ENCODE peak calls at places on chromosomes 5 and 9, in six cellular contexts. H is uterus; J is H9; I is ovary; N is activated CD4-positive, alpha-beta T cell treated with anti-CD3 and anti-CD28 coated beads for 4 hours; V is fibroblast of gingiva. U is an unnamed sample.

GRCh38 chr5:172163346-172163745 is 24.7 kb downstream of the STK10 start:
- DNase-seq in H (no peak), J (no peak), I (no peak), N (no peak), V (peak), U (peak)

GRCh38 chr5:180084638-180085561 is 13.3 kb upstream of the RNF130 start:
- DNase-seq in H (no peak), J (peak), I (no peak), N (no peak), V (no peak), U (no peak)

GRCh38 chr9:19456996-19457693 is 48.3 kb downstream of the ACER2 start:
- DNase-seq in H (peak), J (peak), I (peak), N (peak), V (peak), U (no peak)

GRCh38 chr5:74404574-74405310 is 235.8 kb downstream of the ENC1 start:
- DNase-seq in H (no peak), J (no peak), I (no peak), N (no peak), V (no peak), U (no peak)

GRCh38 chr9:123069010-123069481 is 35.6 kb downstream of the GPR21 start:
- DNase-seq in H (no peak), J (no peak), I (no peak), N (no peak), V (peak), U (no peak)

GRCh38 chr9:86747711-86748110 is 199.6 kb downstream of the GAS1 start:
- DNase-seq in H (no peak), J (no peak), I (no peak), N (no peak), V (no peak), U (no peak)

GRCh38 chr9:7592321-7593319 is 207.0 kb downstream of the DMAC1 start:
- DNase-seq in H (no peak), J (peak), I (no peak), N (no peak), V (no peak), U (no peak)

GRCh38 chr5:139849942-139850341 is 54.3 kb downstream of the PSD2 start:
- DNase-seq in H (no peak), J (no peak), I (no peak), N (no peak), V (no peak), U (no peak)

GRCh38 chr5:142438573-142438972 is 113.8 kb upstream of the SPRY4 start:
- DNase-seq in H (no peak), J (no peak), I (no peak), N (no peak), V (peak), U (no peak)

GRCh38 chr5:13107553-13107952 is 836.9 kb downstream of the DNAH5 start:
- DNase-seq in H (no peak), J (no peak), I (no peak), N (no peak), V (no peak), U (no peak)

GRCh38 chr9:9560382-9561035 is 1052.3 kb downstream of the PTPRD start:
- DNase-seq in H (no peak), J (no peak), I (no peak), N (no peak), V (no peak), U (no peak)

GRCh38 chr5:154606246-154606645 is 128.2 kb upstream of the HAND1 start:
- DNase-seq in H (no peak), J (no peak), I (no peak), N (no peak), V (no peak), U (no peak)

GRCh38 chr5:1643651-1644392 is 120.1 kb upstream of the LPCAT1 start:
- DNase-seq in H (no peak), J (peak), I (no peak), N (no peak), V (no peak), U (no peak)

GRCh38 chr9:76634356-76635054 is 129.7 kb upstream of the PCA3 start:
- DNase-seq in H (no peak), J (no peak), I (no peak), N (no peak), V (peak), U (no peak)

GRCh38 chr9:81754245-81754644 is 64.9 kb upstream of the TLE1 start:
- DNase-seq in H (no peak), J (no peak), I (no peak), N (no peak), V (no peak), U (no peak)

GRCh38 chr9:84751921-84752320 is 82.4 kb downstream of the NTRK2 start:
- DNase-seq in H (no peak), J (no peak), I (no peak), N (no peak), V (no peak), U (no peak)

GRCh38 chr5:148268556-148268955 is at the start of gene SPINK13:
- DNase-seq in H (no peak), J (no peak), I (peak), N (no peak), V (peak), U (no peak)

GRCh38 chr5:173868096-173868879 is 19.9 kb upstream of the CPEB4 start:
- DNase-seq in H (no peak), J (no peak), I (no peak), N (no peak), V (no peak), U (no peak)